ENCODE peak calls at places on chromosomes 11 and 22, in four cellular contexts. B is breast epithelium, C is spleen, R is endothelial cell of umbilical vein. A is an unnamed sample.

GRCh38 chr22:38628444-38628843 is 27.7 kb downstream of the FAM227A start:
- DNase-seq in B (no peak), C (peak), R (no peak), A (no peak)

GRCh38 chr11:48538991-48539390 is 50.4 kb downstream of the OR4A47 start:
- DNase-seq in B (no peak), C (no peak), R (no peak), A (no peak)

GRCh38 chr22:36211237-36211881 is 9.8 kb upstream of the APOL4 start:
- DNase-seq in B (no peak), C (no peak), R (peak), A (no peak)

GRCh38 chr11:104015649-104016415 is 20.6 kb upstream of the DDI1 start:
- DNase-seq in B (no peak), C (no peak), R (no peak), A (no peak)

GRCh38 chr11:75429902-75430691 is 2.9 kb downstream of the KLHL35 start:
- DNase-seq in B (no peak), C (peak), R (peak), A (no peak)

GRCh38 chr11:19890308-19890707 is 177.7 kb downstream of the NAV2 start:
- DNase-seq in B (no peak), C (no peak), R (peak), A (no peak)

GRCh38 chr22:44869196-44869595 is 116.8 kb downstream of the ARHGAP8 start:
- DNase-seq in B (no peak), C (no peak), R (no peak), A (no peak)

GRCh38 chr11:118923721-118924587 is 1.8 kb downstream of the BCL9L start:
- DNase-seq in B (no peak), C (no peak), R (no peak), A (no peak)

GRCh38 chr11:127274328-127274676 is 273.7 kb upstream of the KIRREL3 start:
- DNase-seq in B (no peak), C (no peak), R (no peak), A (no peak)

GRCh38 chr11:27416568-27417176 is 53.7 kb upstream of the CCDC34 start:
- DNase-seq in B (no peak), C (no peak), R (no peak), A (no peak)

GRCh38 chr11:1640076-1640946 is 10.7 kb downstream of the KRTAP5-5 start:
- DNase-seq in B (no peak), C (peak), R (no peak), A (no peak)

GRCh38 chr11:62552931-62553838 is 6.6 kb upstream of the AHNAK start:
- DNase-seq in B (peak), C (peak), R (peak), A (no peak)

GRCh38 chr22:50672471-50673230 is at the start of gene SHANK3:
- DNase-seq in B (no peak), C (peak), R (peak), A (no peak)

GRCh38 chr22:41587347-41587723 is 2.3 kb downstream of the PMM1 start:
- DNase-seq in B (no peak), C (no peak), R (no peak), A (no peak)

GRCh38 chr22:41589260-41589600 is 410 bp downstream of the PMM1 start:
- DNase-seq in B (no peak), C (no peak), R (no peak), A (no peak)

GRCh38 chr22:41584881-41585280 is 4.8 kb downstream of the PMM1 start:
- DNase-seq in B (no peak), C (no peak), R (no peak), A (no peak)

GRCh38 chr22:41585898-41586297 is 3.7 kb downstream of the PMM1 start:
- DNase-seq in B (no peak), C (no peak), R (no peak), A (no peak)

DNA sequence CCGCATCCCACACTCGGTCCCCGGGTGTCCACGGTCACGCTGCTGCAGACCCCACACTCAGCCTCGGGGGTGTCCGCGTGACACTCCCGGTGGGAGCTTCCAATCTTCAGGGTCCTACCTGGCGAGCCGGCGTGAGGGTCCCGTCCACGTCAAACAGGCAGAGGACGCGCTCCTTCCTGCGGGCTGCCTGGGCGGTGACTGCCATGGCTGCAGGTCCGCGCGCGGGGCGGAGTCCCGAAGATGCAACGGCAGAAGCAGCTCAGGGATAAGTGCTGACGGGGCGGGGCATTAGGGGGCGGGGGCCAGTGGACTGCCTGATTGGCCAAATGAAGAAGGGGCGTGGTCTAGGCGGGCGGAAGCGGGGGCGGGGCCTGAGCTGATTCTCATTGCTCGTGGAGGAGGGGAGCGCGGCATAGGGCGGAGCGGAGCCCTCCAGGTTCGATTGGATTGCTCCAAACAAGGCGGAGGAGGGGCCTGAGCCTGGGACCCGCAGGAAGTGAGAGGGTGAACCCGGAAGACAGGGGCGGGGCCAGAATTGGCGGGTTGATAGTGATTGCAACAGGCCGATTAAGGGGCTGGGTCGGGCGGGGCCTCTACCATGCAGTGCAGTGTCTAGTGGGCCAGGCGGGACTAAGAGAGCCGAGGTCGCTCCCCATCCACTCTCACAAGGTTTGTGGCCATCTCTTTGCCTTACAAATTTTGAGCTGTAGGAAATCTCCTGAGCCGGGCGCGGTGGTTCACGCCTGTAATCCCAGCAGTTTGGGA is at the start of gene PMM1:
- DNase-seq in B (peak), C (peak), R (peak), A (peak)
- TF ChIP-seq POLR2AphosphoS5 in B (peak), C (peak), R (no peak), A (peak)

DNA sequence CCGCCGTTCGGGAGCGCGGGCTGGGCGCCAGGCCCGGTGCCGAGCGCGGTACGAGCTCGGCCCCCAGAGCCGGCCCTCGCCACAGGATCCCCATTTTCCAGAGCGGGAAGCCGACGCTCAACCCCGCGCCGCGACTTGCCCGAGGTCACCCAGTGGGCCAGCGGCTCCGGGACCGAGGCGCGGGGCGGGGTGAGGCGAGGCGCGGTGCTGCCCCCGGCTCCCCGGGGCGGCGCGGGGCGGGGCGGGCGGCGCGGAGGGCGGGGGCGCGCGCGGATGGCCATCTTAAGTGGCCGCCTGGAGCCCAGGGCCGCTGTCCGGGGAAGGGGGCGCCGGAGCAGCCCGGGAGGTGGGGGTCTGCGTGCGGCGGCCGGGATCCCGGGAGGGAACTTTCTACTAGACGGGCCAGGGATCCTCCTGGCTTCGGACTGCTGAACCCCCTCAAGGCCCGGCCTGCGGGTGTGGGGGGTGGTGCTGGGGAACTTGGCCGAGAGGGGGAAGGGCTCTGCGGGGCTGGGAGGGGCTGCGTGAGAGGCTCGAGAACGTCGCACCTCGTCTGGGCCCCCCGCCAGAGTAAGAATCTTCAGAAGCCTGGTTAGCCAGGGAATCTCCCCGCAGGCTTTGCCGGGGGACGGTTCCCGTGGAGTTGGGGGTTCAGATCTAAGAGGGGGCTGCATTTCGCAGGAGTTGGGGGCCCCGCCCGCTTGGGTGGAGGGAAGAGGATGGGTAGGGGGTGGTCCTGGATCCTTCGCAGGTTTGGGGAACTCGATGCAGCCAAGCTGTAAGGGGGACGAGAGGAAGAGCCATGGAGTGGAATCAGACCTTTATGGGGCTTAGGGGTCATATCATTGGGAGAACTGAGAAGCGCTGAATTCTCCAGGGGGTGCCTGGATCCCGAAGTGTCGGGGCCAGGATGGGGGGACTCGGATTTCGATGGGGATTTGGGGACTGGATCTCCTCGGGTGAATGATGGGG is 666 bp upstream of the INPPL1 start:
- DNase-seq in B (peak), C (peak), R (peak), A (no peak)
- TF ChIP-seq POLR2A in B (no peak), C (no peak), R (no peak), A (peak)

GRCh38 chr11:18369398-18369797 is 25.0 kb upstream of the LDHA start:
- DNase-seq in B (no peak), C (no peak), R (no peak), A (no peak)

GRCh38 chr11:18375941-18376340 is 18.4 kb upstream of the LDHA start:
- DNase-seq in B (no peak), C (no peak), R (no peak), A (no peak)

GRCh38 chr11:18374956-18375355 is 19.4 kb upstream of the LDHA start:
- DNase-seq in B (no peak), C (no peak), R (no peak), A (no peak)

GRCh38 chr11:18371279-18371678 is 23.1 kb upstream of the LDHA start:
- DNase-seq in B (no peak), C (no peak), R (no peak), A (no peak)

DNA sequence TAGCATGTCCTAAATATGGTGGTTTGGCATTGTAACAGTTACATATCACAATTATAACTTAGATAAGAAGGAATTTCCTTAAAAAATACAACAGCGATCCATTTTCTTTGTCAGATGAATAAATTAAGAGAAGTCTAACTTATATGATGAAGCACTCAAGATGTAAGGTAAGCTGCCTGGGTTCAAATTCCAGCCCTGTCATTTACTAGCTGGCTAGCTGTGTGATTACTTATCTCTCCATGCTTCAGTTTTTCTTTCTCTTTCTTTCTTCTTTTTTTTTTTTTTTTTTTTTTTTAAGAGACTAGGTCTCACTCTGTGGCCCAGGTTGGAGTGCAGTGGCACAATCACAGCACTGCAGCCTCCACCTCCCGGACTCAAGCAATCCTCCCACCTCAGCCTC is 22.2 kb upstream of the LDHA start:
- DNase-seq in B (no peak), C (no peak), R (no peak), A (no peak)
- TF ChIP-seq POLR2AphosphoS5 in B (no peak), C (no peak), R (no peak), A (no peak)

DNA sequence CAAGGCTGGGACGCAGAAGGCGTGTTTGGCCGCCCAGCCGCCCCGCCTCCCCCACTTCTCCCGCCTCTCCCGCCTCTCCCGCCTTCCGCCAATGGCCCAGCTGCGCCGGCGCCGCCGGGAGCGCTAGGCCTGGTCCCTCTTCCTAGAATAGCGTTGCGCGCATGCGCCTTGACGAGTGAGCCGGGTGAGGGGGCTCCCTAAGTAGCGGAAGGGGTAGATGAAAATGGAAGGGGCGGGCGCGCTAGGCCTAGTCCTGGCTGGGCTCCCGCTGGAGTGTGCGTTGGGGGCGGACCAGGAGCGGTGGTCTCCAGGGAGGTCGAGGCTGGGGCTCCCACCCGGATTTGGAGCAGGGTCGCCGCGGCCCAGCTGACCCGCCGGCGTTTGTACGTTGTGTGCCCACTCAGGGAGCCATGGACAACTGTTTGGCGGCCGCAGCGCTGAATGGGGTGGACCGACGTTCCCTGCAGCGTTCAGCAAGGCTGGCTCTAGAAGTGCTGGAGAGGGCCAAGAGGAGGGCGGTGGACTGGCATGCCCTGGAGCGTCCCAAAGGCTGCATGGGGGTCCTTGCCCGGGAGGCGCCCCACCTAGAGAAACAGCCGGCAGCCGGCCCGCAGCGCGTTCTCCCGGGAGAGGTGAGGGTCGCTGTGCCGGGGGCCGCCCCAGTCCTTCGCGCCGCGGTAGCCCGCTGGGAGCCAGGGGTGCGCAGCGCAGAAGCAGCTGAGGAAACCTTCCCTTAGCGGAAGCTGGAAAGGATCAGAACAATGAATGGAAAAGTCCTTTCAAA is at the start of gene AKIP1:
- DNase-seq in B (peak), C (peak), R (peak), A (peak)
- TF ChIP-seq POLR2A in B (no peak), C (no peak), R (peak), A (peak)